ENCODE peak calls at places on chromosomes 6 and 20, in seven cellular contexts. Q is stimulated activated CD8-positive, alpha-beta memory T cell treated with anti-CD3 and anti-CD28 coated beads, Interleukin-2, amount 100 ng/mL, for 1 hour; C is amygdala; W is stomach; A is uterus; K is cardiac muscle cell; T is pancreas. U is an unnamed sample.

GRCh38 chr20:31856516-31856915 is 11.1 kb upstream of the FOXS1 start:
- DNase-seq in Q (no peak), C (no peak), W (no peak), A (no peak), K (no peak), T (no peak), U (no peak)

GRCh38 chr20:2292711-2293110 is 3.1 kb upstream of the TGM3 start:
- DNase-seq in Q (no peak), C (no peak), W (no peak), A (no peak), K (no peak), T (no peak), U (peak)

GRCh38 chr20:54257090-54257816 is 49.4 kb downstream of the PFDN4 start:
- DNase-seq in Q (no peak), C (no peak), W (no peak), A (peak), K (no peak), T (no peak), U (no peak)

GRCh38 chr20:63453029-63453523 is 19.4 kb downstream of the KCNQ2 start:
- DNase-seq in Q (no peak), C (no peak), W (no peak), A (no peak), K (no peak), T (no peak), U (peak)

GRCh38 chr6:169370054-169370453 is 116.4 kb upstream of the THBS2 start:
- DNase-seq in Q (no peak), C (no peak), W (no peak), A (no peak), K (no peak), T (no peak), U (no peak)

GRCh38 chr6:51339728-51340127 is 521.1 kb downstream of the TFAP2B start:
- DNase-seq in Q (no peak), C (no peak), W (no peak), A (no peak), K (no peak), T (no peak), U (no peak)

GRCh38 chr6:161085246-161085645 is 93.7 kb downstream of the MAP3K4 start:
- DNase-seq in Q (no peak), C (no peak), W (no peak), A (no peak), K (no peak), T (no peak), U (no peak)

GRCh38 chr6:14270925-14271791 is 153.6 kb downstream of the CD83 start:
- DNase-seq in Q (no peak), C (no peak), W (peak), A (no peak), K (no peak), T (no peak), U (peak)

GRCh38 chr20:51121272-51121671 is 98.4 kb upstream of the KCNG1 start:
- DNase-seq in Q (no peak), C (no peak), W (no peak), A (peak), K (no peak), T (no peak), U (no peak)

GRCh38 chr6:169784941-169785340 is 33.5 kb downstream of the ERMARD start:
- DNase-seq in Q (no peak), C (no peak), W (no peak), A (no peak), K (no peak), T (no peak), U (no peak)

GRCh38 chr6:11251553-11252358 is 19.3 kb upstream of the NEDD9 start:
- DNase-seq in Q (no peak), C (peak), W (peak), A (peak), K (no peak), T (no peak), U (peak)

GRCh38 chr6:156777866-156778614 is 862 bp downstream of the ARID1B start:
- DNase-seq in Q (peak), C (peak), W (peak), A (peak), K (peak), T (peak), U (peak)

GRCh38 chr6:12572884-12573824 is 143.4 kb upstream of the PHACTR1 start:
- DNase-seq in Q (no peak), C (no peak), W (no peak), A (no peak), K (no peak), T (no peak), U (no peak)

GRCh38 chr20:50385733-50386640 is 124.2 kb upstream of the PTPN1 start:
- DNase-seq in Q (peak), C (no peak), W (no peak), A (no peak), K (no peak), T (no peak), U (no peak)

U was measured in left cardiac atrium.